ENCODE peak calls at places on chromosomes 2 and 18, in seven cellular contexts. F is endothelial cell of umbilical vein, T is transverse colon, S is stomach, N is sigmoid colon, W is H1, Y is HCT116. A is an unnamed sample.

GRCh38 chr2:43842866-43843226 is 4.1 kb downstream of the ABCG8 start:
- DNase-seq in T (no peak), F (no peak), S (no peak), Y (no peak), N (no peak), W (no peak), A (peak)

GRCh38 chr18:67010916-67011315 is 407.0 kb upstream of the CDH19 start:
- DNase-seq in N (no peak), F (peak), T (no peak), W (no peak), Y (no peak), S (no peak), A (no peak)

GRCh38 chr18:59332986-59333385 is 14.5 kb upstream of the CPLX4 start:
- DNase-seq in W (no peak), Y (no peak), S (no peak), T (no peak), N (no peak), F (no peak), A (no peak)

GRCh38 chr2:74028290-74028689 is 43.6 kb downstream of the TET3 start:
- DNase-seq in N (no peak), W (no peak), T (no peak), Y (no peak), F (no peak), S (no peak), A (no peak)

GRCh38 chr2:212968284-212969081 is 182.9 kb downstream of the IKZF2 start:
- DNase-seq in N (no peak), F (no peak), T (no peak), W (no peak), S (no peak), Y (no peak), A (no peak)

GRCh38 chr18:47286776-47287410 is 35.4 kb upstream of the SKOR2 start:
- DNase-seq in F (no peak), T (no peak), N (no peak), S (no peak), Y (no peak), W (no peak), A (peak)

GRCh38 chr2:73956211-73956865 is 28.4 kb upstream of the TET3 start:
- DNase-seq in T (no peak), N (no peak), F (no peak), S (no peak), W (no peak), Y (no peak), A (no peak)

GRCh38 chr18:60413944-60414547 is 41.5 kb upstream of the MC4R start:
- DNase-seq in Y (peak), W (peak), N (no peak), T (peak), F (no peak), S (no peak), A (no peak)

GRCh38 chr2:20559277-20559676 is 91.6 kb downstream of the HS1BP3 start:
- DNase-seq in S (no peak), T (no peak), Y (no peak), W (no peak), F (no peak), N (no peak), A (no peak)

GRCh38 chr18:50738103-50738757 is 81.6 kb downstream of the MRO start:
- DNase-seq in N (no peak), F (no peak), Y (no peak), W (no peak), S (no peak), T (no peak), A (no peak)

GRCh38 chr2:25528173-25528572 is 145.2 kb downstream of the DTNB start:
- DNase-seq in S (no peak), F (no peak), N (no peak), Y (no peak), T (no peak), W (no peak), A (no peak)

GRCh38 chr2:224357098-224357901 is 44.6 kb downstream of the FAM124B start:
- DNase-seq in T (peak), N (no peak), W (no peak), Y (peak), S (peak), F (peak), A (no peak)

GRCh38 chr18:38011446-38011845 is 445.8 kb upstream of the CELF4 start:
- DNase-seq in Y (no peak), F (no peak), T (no peak), N (no peak), W (no peak), S (no peak), A (no peak)

GRCh38 chr2:4782647-4783046 is 909.5 kb upstream of the SOX11 start:
- DNase-seq in T (no peak), F (no peak), N (no peak), W (no peak), Y (no peak), S (no peak), A (no peak)

DNA sequence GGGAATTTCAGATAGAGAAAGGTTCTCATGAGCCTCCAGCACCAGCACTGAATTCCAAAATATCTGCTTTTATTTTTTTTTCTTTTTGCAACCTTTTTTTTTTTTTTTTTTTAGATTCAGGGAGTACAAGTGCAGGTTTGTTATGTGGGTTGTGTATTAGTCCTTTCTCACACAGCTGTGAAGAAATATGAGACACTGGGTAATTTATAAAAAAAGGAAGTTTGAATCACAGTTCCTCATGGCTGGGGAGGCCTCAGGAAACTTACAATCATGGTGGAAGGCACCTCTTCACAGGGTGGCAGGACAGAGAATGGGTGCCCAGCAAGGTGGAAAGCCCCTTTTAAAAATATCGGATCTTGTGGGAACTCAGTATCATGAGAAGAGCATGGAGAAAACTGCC is 7.9 kb upstream of the TMX3 start:
- DNase-seq in T (no peak), F (no peak), W (no peak), N (no peak), S (no peak), Y (no peak), A (no peak)
- TF ChIP-seq POLR2AphosphoS5 in T (no peak), F (no peak), W (no peak), N (no peak), S (no peak), Y (no peak), A (no peak)

DNA sequence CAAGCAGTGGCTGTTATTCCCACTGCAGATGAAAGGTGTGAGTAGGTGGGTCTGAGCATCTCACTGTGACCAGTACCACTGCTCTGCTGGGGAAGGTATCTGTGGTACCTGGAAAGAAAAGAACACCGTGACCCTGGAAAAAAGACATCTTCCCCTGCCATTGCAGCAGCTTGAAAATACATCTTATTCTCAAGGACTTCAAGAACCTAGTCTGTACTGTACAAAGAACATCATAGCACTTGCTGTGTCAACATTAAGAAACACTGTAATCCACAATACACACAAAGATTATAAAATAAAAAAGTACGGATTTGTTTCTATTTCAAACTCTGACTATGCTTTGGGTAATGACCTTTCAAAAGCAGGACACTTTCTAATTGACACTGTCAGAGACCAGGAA is 28.9 kb downstream of the C2orf76 start:
- DNase-seq in N (no peak), F (no peak), Y (no peak), T (no peak), S (no peak), W (no peak), A (no peak)
- TF ChIP-seq POLR2A in N (no peak), F (no peak), Y (no peak), T (no peak), S (no peak), W (no peak), A (no peak)

GRCh38 chr18:23718731-23719130 is 29.5 kb downstream of the LAMA3 start:
- DNase-seq in W (no peak), T (no peak), Y (no peak), N (no peak), F (no peak), S (no peak), A (no peak)
- H3K27ac ChIP-seq in W (no peak), T (no peak), Y (peak), N (no peak), F (peak), S (no peak), A (peak)

DNA sequence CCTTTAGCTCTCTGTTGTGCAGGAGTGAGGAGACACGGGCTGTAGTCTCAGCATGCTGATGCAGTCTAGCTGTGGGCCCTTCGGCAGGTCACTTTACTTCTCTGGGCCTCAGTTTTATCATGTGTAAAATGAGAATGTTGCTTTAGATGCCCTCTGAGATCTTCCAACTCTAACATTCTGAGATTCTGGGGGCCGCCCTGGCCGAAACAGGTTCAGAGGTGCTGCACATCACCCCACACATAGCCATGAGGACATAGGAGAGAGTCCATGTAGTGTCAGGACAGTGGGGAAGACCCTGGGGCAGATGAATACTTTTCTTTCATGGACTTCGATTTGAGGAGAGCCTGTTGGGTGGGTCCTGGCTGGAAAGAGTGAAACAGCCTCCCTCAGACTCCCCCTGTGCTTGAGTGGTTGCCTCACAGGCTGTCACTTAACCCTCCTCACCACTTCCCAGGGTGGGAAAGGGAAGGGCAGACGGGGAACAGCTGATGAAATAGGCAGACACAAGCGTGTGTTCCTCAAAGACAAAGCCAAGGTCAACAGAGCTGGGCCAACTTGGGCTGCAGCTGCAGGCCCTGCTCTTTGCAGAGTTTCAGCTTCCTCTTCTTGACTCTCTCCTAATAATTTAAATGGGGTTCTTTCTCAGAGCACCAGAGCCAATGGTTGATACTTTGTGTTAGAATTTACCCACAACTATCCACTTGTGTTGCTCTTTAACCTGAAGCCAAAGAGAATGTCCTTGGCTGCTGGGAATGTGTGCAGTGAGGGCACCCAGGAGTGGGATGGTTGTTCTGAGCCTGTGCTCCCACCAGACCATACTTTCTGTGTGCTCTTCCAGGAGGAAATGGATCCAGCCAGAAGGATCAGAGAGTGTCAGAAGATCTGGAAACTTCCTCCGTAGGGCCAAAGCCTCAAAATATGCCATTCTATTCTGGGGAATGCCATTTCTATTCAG is 14.7 kb upstream of the MRPL33 start:
- DNase-seq in N (no peak), Y (no peak), S (no peak), F (no peak), W (no peak), T (no peak), A (no peak)
- TF ChIP-seq POLR2AphosphoS5 in N (no peak), Y (no peak), S (no peak), F (no peak), W (no peak), T (no peak), A (no peak)

DNA sequence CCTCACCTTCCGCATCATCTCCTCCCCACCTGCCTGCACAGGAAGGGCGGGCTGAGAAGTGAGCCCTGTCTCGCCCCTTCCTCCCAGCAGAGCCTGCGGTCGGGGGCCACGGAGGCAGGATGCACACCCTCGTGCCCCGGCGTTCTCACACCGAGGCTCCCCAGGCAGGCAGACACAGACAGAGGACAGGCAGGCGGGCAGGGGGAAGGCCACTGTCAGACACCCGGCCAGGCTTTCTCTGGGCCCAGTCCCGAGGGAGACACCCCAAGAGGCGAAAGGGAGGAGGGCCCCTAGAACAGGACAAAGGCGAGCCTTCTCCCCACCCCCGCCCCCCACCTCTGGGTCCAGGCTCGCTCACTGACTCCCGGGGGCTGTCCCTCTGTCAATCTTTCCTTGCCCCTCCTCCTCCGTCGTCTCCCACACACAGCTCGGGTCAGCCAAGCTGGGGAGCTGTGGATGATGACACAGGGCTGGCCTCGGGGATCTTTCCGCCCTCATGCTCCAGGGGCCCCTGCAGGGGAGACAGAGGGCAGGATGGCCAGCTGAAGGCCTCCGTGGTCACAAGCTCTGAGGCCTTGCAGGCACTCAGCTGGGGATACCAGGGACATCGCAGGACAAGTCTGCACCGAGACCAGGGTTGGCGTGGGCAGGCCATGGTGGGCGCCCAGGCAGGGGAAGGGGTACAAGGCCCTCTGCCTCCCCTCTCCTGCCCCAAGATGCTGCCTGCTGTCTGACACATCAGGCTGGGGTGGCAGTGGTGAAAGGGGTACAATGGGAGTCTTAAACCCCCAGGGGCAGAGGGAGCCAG is 24.9 kb downstream of the BIN1 start:
- DNase-seq in W (no peak), F (no peak), N (no peak), T (peak), Y (no peak), S (peak), A (peak)
- TF ChIP-seq POLR2A in W (no peak), F (no peak), N (no peak), T (peak), Y (no peak), S (no peak), A (no peak)

A was measured in vagina.